ENCODE peak calls at places on chromosomes 3 and 15, in five cellular contexts. O, B, H, M and X are unnamed samples.

GRCh38 chr15:73945109-73945508 is 18.8 kb downstream of the LOXL1 start:
- DNase-seq in O (no peak), B (peak; percentile 89), H (no peak), M (no peak), X (no peak)

GRCh38 chr3:124854027-124854426 is 33.1 kb downstream of the ITGB5 start:
- DNase-seq in O (no peak), B (no peak), H (no peak), M (no peak), X (no peak)

GRCh38 chr15:100958326-100959065 is 39.3 kb downstream of the LRRK1 start:
- DNase-seq in O (no peak), B (no peak), H (no peak), M (no peak), X (no peak)

GRCh38 chr3:117547956-117548550 is 838.5 kb downstream of the TUSC7 start:
- DNase-seq in O (no peak), B (no peak), H (no peak), M (no peak), X (no peak)

GRCh38 chr3:127785711-127786265 is 36.5 kb downstream of the MGLL start:
- DNase-seq in O (no peak), B (no peak), H (no peak), M (no peak), X (no peak)

GRCh38 chr15:47443839-47444238 is 273.5 kb upstream of the SEMA6D start:
- DNase-seq in O (no peak), B (no peak), H (no peak), M (no peak), X (no peak)

GRCh38 chr15:63374686-63375520 is 6.7 kb downstream of the CA12 start:
- DNase-seq in O (no peak), B (no peak), H (no peak), M (no peak), X (no peak)

GRCh38 chr3:188583476-188584161 is 429.7 kb downstream of the LPP start:
- DNase-seq in O (no peak), B (no peak), H (no peak), M (no peak), X (no peak)

GRCh38 chr15:34642252-34642651 is 58.8 kb upstream of the GOLGA8B start:
- DNase-seq in O (no peak), B (peak; percentile 50), H (no peak), M (no peak), X (no peak)

GRCh38 chr15:87755226-87755625 is 501.3 kb downstream of the NTRK3 start:
- DNase-seq in O (no peak), B (no peak), H (no peak), M (no peak), X (no peak)

GRCh38 chr15:61171190-61171589 is 57.9 kb downstream of the RORA start:
- DNase-seq in O (no peak), B (no peak), H (no peak), M (no peak), X (no peak)

GRCh38 chr15:89017370-89018066 is 70.7 kb upstream of the ABHD2 start:
- DNase-seq in O (peak; percentile 48), B (peak; percentile 84), H (peak; percentile 54), M (peak; percentile 90), X (peak; percentile 76)

GRCh38 chr3:194301730-194302129 is 49.4 kb downstream of the CPN2 start:
- DNase-seq in O (no peak), B (no peak), H (no peak), M (no peak), X (no peak)

GRCh38 chr3:187314176-187314575 is 22.6 kb upstream of the MASP1 start:
- DNase-seq in O (no peak), B (no peak), H (no peak), M (no peak), X (no peak)

GRCh38 chr15:51816615-51817014 is 12.8 kb upstream of the TMOD3 start:
- DNase-seq in O (no peak), B (no peak), H (no peak), M (peak; percentile 25), X (no peak)

GRCh38 chr3:69108813-69109212 is 13.6 kb downstream of the LMOD3 start:
- DNase-seq in O (no peak), B (no peak), H (no peak), M (peak; percentile 20), X (no peak)

GRCh38 chr3:159528251-159528895 is 460.3 kb upstream of the IL12A start:
- DNase-seq in O (no peak), B (no peak), H (no peak), M (no peak), X (no peak)

GRCh38 chr3:188975612-188976314 is 196.0 kb upstream of the TPRG1 start:
- DNase-seq in O (no peak), B (no peak), H (no peak), M (no peak), X (no peak)

GRCh38 chr3:124034016-124034808 is 42.3 kb upstream of the ROPN1 start:
- DNase-seq in O (no peak), B (peak; percentile 79), H (no peak), M (peak; percentile 20), X (no peak)

GRCh38 chr3:193030276-193030675 is 112.6 kb upstream of the MB21D2 start:
- DNase-seq in O (no peak), B (no peak), H (no peak), M (no peak), X (no peak)

GRCh38 chr3:126568776-126569342 is 10.1 kb upstream of the C3orf22 start:
- DNase-seq in O (no peak), B (no peak), H (no peak), M (no peak), X (no peak)

GRCh38 chr15:38398134-38398533 is 55.8 kb upstream of the FAM98B start:
- DNase-seq in O (no peak), B (no peak), H (peak; percentile 13), M (no peak), X (peak; percentile 15)

GRCh38 chr3:185420762-185421161 is 57.8 kb downstream of the MAP3K13 start:
- DNase-seq in O (peak; percentile 11), B (no peak), H (no peak), M (no peak), X (no peak)

GRCh38 chr3:172107403-172107802 is 68.0 kb downstream of the FNDC3B start:
- DNase-seq in O (peak; percentile 96), B (no peak), H (no peak), M (peak; percentile 45), X (no peak)

GRCh38 chr15:44545934-44546802 is 9.2 kb downstream of the EIF3J start:
- DNase-seq in O (peak; percentile 41), B (peak; percentile 66), H (no peak), M (no peak), X (no peak)

GRCh38 chr15:34341922-34342736 is 807 bp downstream of the NOP10 start:
- DNase-seq in O (no peak), B (no peak), H (no peak), M (peak; percentile 38), X (no peak)

GRCh38 chr3:13582366-13583250 is 33.7 kb downstream of the FBLN2 start:
- DNase-seq in O (no peak), B (peak; percentile 81), H (no peak), M (no peak), X (no peak)

GRCh38 chr3:47669026-47669749 is 90.5 kb upstream of the CSPG5 start:
- DNase-seq in O (no peak), B (no peak), H (no peak), M (no peak), X (no peak)

GRCh38 chr15:51198701-51199253 is 104.1 kb upstream of the TNFAIP8L3 start:
- DNase-seq in O (no peak), B (no peak), H (no peak), M (no peak), X (no peak)

GRCh38 chr15:97840501-97840900 is 120.0 kb upstream of the ARRDC4 start:
- DNase-seq in O (no peak), B (no peak), H (no peak), M (no peak), X (no peak)

GRCh38 chr15:97836003-97836402 is 124.5 kb upstream of the ARRDC4 start:
- DNase-seq in O (no peak), B (no peak), H (no peak), M (no peak), X (no peak)

GRCh38 chr15:97841558-97841957 is 118.9 kb upstream of the ARRDC4 start:
- DNase-seq in O (no peak), B (no peak), H (no peak), M (no peak), X (no peak)
- TF ChIP-seq ZBTB33 in O (no peak), B (no peak), H (no peak), M (no peak), X (no peak)

DNA sequence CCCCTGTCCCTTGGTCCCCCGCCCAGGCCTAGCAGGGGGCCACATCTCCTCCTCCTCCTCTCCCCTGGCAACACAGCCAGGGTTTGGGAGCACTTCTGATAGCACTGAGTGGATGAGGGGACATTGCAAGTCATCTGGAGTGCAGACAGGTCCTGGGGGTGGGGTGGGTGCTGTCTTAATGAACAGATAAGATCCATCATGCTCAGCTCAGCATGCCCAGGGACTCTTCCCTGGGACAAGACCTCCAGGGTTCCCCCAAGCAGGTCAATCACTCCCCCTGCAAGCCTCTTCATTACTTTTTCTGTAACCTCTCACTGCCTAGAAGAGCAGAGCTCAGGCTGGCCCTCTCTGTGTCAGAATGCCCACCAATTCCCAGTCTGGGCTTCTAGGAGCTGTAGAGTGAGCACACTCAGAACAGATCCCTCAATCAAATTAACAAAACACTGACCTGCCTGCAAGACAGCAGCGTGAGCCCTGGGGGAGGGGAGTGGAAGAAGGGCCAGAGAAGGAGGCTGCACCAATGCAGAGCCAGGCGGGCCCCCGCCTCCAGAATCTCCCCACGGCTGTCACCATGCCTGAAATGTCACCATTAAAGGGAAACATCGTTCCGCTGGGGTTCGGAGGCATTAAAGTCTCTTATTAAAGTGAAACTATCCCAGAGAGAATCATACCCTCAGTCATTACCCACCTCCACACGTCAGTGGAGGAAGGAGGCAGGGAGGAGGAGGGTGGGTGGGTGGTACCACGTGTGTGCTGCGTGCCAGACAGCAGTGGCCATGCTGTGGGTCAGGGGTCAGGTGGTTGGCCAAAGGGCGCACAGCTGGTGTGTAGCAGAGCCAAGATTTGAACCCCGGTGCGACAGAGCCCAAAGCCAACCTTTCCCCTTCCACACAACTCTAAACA is 114.7 kb upstream of the LINGO1 start:
- DNase-seq in O (no peak), B (peak; percentile 78), H (no peak), M (peak; percentile 31), X (no peak)
- H3K9ac ChIP-seq in O (no peak overlapping the region), B (no peak overlapping the region), H (no peak overlapping the region), M (peak overlapping the region; percentile 81), X (no peak overlapping the region)

GRCh38 chr15:28984421-28985375 is 98.9 kb downstream of the APBA2 start:
- DNase-seq in O (no peak), B (peak; percentile 81), H (peak; percentile 3), M (peak; percentile 36), X (no peak)
- TF ChIP-seq ZBTB33 in O (no peak), B (no peak), H (no peak), M (no peak), X (no peak)

DNA sequence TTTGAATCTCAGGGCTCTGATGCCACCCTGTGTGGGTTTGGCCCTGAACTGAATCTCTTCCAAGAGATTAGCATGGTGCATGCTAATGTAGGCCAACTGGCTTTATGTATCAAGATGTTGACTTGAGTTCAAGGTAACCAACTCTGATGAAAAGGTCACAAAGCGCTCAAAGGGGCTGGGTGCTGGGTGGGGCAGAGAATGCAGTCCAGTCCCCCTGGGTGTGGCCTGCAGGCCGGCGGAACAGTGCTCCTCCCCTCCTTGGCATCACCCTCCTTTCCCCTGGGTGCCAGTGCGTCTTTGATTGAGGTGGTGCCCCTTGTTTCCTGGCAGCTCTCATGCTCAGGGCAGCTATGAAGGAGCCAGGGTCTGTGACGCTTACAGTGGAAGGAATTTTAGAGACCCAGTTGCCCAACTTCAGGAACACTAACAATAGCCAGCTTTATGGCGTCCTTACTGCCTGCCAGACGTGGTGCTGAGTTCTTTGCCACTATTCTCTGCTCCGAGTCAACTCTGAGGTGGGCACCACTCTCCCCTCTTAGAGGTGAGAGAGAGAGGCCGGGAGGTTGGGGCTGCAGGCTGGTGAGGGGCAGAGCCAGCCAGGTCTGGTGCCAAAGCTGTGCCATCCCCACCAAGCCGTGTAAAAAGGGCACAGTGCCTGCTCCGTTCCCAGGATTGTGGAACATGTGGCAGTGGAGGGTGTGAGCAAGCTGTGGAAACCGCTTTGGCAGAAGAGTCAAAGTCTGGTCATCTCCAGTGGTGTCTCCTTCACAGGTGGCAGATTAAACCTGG is 9.8 kb downstream of the SYNM start:
- DNase-seq in O (no peak), B (no peak), H (no peak), M (no peak), X (no peak)
- H3K9ac ChIP-seq in O (no peak overlapping the region), B (no peak overlapping the region), H (no peak overlapping the region), M (no peak overlapping the region), X (no peak overlapping the region)